ENCODE peak calls at places on chromosomes 4 and X, in six cellular contexts. Y is cardiac muscle cell, E is A549, M is thyroid gland, T is breast epithelium, I is upper lobe of right lung. B is an unnamed sample.

GRCh38 chr4:186149872-186150271 is 41.5 kb upstream of the CYP4V2 start:
- DNase-seq in Y (peak; percentile 21), E (no peak), M (peak; percentile 15), T (no peak), I (no peak), B (no peak)

GRCh38 chr4:158446106-158446505 is 75.6 kb upstream of the RXFP1 start:
- DNase-seq in Y (no peak), E (no peak), M (no peak), T (no peak), I (no peak), B (no peak)

GRCh38 chrX:16512401-16512776 is 137.6 kb upstream of the S100G start:
- DNase-seq in Y (no peak), E (no peak), M (no peak), T (no peak), I (no peak), B (no peak)

GRCh38 chrX:149916745-149917392 is 12.5 kb upstream of the HSFX4 start:
- DNase-seq in Y (no peak), E (no peak), M (no peak), T (no peak), I (no peak), B (no peak)

GRCh38 chr4:5890063-5890727 is 2.7 kb downstream of the CRMP1 start:
- DNase-seq in Y (peak; percentile 72), E (no peak), M (no peak), T (no peak), I (no peak), B (peak; percentile 71)

GRCh38 chrX:9188117-9188516 is 154.2 kb upstream of the FAM9B start:
- DNase-seq in Y (no peak), E (no peak), M (no peak), T (no peak), I (no peak), B (no peak)

GRCh38 chr4:48247142-48247877 is 22.3 kb downstream of the TEC start:
- DNase-seq in Y (no peak), E (no peak), M (no peak), T (no peak), I (no peak), B (no peak)

GRCh38 chr4:70844180-70844579 is 4.5 kb upstream of the GRSF1 start:
- DNase-seq in Y (no peak), E (no peak), M (no peak), T (no peak), I (no peak), B (no peak)

GRCh38 chr4:158667651-158668198 is 4.0 kb downstream of the C4orf46 start:
- DNase-seq in Y (peak; percentile 22), E (peak; percentile 43), M (no peak), T (no peak), I (no peak), B (no peak)

GRCh38 chr4:1218892-1219552 is 29.9 kb downstream of the CTBP1 start:
- DNase-seq in Y (no peak), E (no peak), M (peak; percentile 31), T (no peak), I (no peak), B (no peak)

GRCh38 chr4:40262079-40262528 is 65.3 kb downstream of the RHOH start:
- DNase-seq in Y (no peak), E (no peak), M (no peak), T (no peak), I (no peak), B (no peak)

GRCh38 chr4:4386736-4387392 is at the start of gene NSG1:
- DNase-seq in Y (peak; percentile 72), E (no peak), M (peak; percentile 15), T (no peak), I (no peak), B (no peak)

GRCh38 chr4:109432203-109432602 is 1.4 kb upstream of the SEC24B start:
- DNase-seq in Y (no peak), E (no peak), M (no peak), T (no peak), I (no peak), B (no peak)

GRCh38 chrX:39211501-39211900 is 410.2 kb downstream of the MID1IP1 start:
- DNase-seq in Y (no peak), E (no peak), M (no peak), T (no peak), I (no peak), B (no peak)

GRCh38 chrX:34557733-34558132 is 99.4 kb downstream of the TMEM47 start:
- DNase-seq in Y (no peak), E (no peak), M (no peak), T (no peak), I (no peak), B (no peak)

GRCh38 chrX:64976673-64977040 is 407 bp upstream of the ZC4H2 start:
- DNase-seq in Y (no peak), E (no peak), M (no peak), T (no peak), I (no peak), B (no peak)

GRCh38 chrX:9663216-9663615 is 102.4 kb downstream of the GPR143 start:
- DNase-seq in Y (no peak), E (no peak), M (no peak), T (no peak), I (no peak), B (no peak)

GRCh38 chr4:87559090-87559837 is 30.1 kb upstream of the SPARCL1 start:
- DNase-seq in Y (peak; percentile 24), E (no peak), M (no peak), T (no peak), I (no peak), B (no peak)

GRCh38 chrX:3518870-3519269 is 172.4 kb upstream of the MXRA5 start:
- DNase-seq in Y (no peak), E (peak; percentile 31), M (no peak), T (no peak), I (no peak), B (no peak)

GRCh38 chr4:89545315-89545714 is 237.7 kb upstream of the GPRIN3 start:
- DNase-seq in Y (no peak), E (no peak), M (no peak), T (no peak), I (no peak), B (no peak)

GRCh38 chr4:112523008-112523440 is 7.0 kb upstream of the NEUROG2 start:
- DNase-seq in Y (peak; percentile 68), E (no peak), M (no peak), T (no peak), I (no peak), B (no peak)

GRCh38 chr4:6716958-6717655 is 1.1 kb downstream of the BLOC1S4 start:
- DNase-seq in Y (no peak), E (no peak), M (no peak), T (no peak), I (no peak), B (no peak)

GRCh38 chrX:53831662-53832635 is 145.4 kb upstream of the HUWE1 start:
- DNase-seq in Y (peak; percentile 10), E (peak; percentile 40), M (peak; percentile 15), T (no peak), I (no peak), B (no peak)

GRCh38 chrX:68415289-68415688 is 18.0 kb downstream of the OPHN1 start:
- DNase-seq in Y (no peak), E (no peak), M (no peak), T (no peak), I (no peak), B (no peak)

GRCh38 chr4:108846568-108846967 is 83.7 kb upstream of the ETNPPL start:
- DNase-seq in Y (no peak), E (no peak), M (no peak), T (no peak), I (no peak), B (no peak)

GRCh38 chr4:152780267-152780811 is 585 bp downstream of the ARFIP1 start:
- DNase-seq in Y (no peak), E (no peak), M (no peak), T (no peak), I (no peak), B (no peak)
- H3K27ac ChIP-seq in Y (peak overlapping the region; percentile 92), E (peak overlapping the region; percentile 92), M (peak overlapping the region; percentile 70), T (peak overlapping the region; percentile 96), I (peak overlapping the region; percentile 83), B (peak overlapping the region; percentile 86)

DNA sequence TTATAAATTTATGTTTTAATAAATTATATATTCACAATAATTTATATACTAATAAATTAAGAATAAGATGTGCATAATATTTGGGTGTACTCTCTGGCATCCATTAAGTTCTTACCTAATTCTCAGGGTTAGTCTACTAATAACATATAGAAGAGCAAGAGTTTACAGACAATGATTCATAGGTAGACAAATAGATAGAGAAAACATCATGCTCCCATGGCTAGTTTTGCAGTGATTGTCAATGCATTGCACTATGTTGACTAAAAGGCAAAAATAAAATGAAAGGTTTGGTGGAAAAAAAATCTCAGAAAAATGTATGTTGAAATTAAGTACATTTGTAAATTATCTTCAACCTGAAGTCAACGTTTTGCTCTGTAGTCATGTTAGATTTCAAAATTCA is 606.0 kb downstream of the KCTD8 start:
- DNase-seq in Y (no peak), E (no peak), M (no peak), T (no peak), I (no peak), B (no peak)
- H3K27ac ChIP-seq in Y (no peak overlapping the region), E (no peak overlapping the region), M (no peak overlapping the region), T (no peak overlapping the region), I (no peak overlapping the region), B (no peak overlapping the region)

GRCh38 chr4:74056858-74057562 is 18.5 kb upstream of the CXCL3 start:
- DNase-seq in Y (no peak), E (peak; percentile 26), M (no peak), T (no peak), I (no peak), B (no peak)

GRCh38 chr4:74059161-74059829 is 20.8 kb upstream of the CXCL3 start:
- DNase-seq in Y (no peak), E (no peak), M (no peak), T (no peak), I (no peak), B (no peak)

GRCh38 chr4:74058048-74058651 is 19.7 kb upstream of the CXCL3 start:
- DNase-seq in Y (no peak), E (no peak), M (no peak), T (no peak), I (no peak), B (no peak)

GRCh38 chr4:74056114-74056857 is 17.8 kb upstream of the CXCL3 start:
- DNase-seq in Y (no peak), E (peak; percentile 22), M (no peak), T (no peak), I (no peak), B (no peak)

DNA sequence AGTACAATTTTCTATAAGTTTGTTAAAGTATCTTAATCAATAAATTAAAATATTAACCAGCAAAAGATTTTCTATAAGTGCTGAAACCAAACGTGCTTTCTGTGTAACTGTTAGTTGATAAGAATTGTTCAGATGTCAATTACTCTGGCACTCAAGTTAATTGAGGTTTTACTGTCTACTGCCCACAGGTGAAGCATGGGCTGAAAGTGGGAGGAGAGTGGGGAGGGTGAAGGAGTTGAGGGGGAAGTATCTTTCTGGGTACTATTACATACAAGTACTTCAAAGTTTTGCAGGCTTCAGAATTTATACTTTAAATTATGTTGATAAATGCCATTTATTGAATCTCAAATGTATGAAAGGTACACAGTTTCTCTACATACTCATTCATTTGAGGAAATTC is 19.1 kb upstream of the CXCL3 start:
- DNase-seq in Y (no peak), E (no peak), M (no peak), T (no peak), I (no peak), B (no peak)
- H3K27ac ChIP-seq in Y (no peak overlapping the region), E (peak overlapping the region; percentile 87), M (no peak overlapping the region), T (no peak overlapping the region), I (no peak overlapping the region), B (no peak overlapping the region)

DNA sequence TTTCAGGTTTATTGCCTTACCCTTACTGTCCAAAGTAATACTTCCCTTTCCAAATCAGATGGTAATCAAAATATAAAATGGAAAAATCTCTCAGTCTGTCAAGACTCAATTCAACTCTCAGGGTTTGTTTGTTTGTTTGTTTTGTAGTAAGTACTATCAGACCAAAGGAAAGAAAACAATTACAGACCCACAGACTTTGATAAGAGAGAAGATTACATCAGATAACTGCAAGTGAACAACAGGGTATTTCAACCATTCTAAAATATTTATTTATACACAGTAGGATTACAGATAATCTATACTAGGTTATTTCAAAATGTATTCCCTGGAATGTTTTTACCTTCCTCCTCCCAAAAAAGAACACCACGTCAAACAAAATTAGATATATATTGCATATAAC is 28.9 kb downstream of the FBXO8 start:
- DNase-seq in Y (no peak), E (no peak), M (no peak), T (no peak), I (no peak), B (no peak)
- H3K27ac ChIP-seq in Y (no peak overlapping the region), E (no peak overlapping the region), M (no peak overlapping the region), T (no peak overlapping the region), I (no peak overlapping the region), B (no peak overlapping the region)